ENCODE peak calls at places on chromosomes 16 and 17, in nine cellular contexts. One of them, this sample, is unnamed.

GRCh38 chr16:78792952-78793351 is 693.5 kb downstream of the WWOX start:
- DNase-seq in upper lobe of right lung: no peak
- DNase-seq in neural progenitor cell: no peak
- DNase-seq in lower leg skin: no peak
- DNase-seq in suprapubic skin: no peak
- DNase-seq in GM12878: no peak
- DNase-seq in mucosa of descending colon: no peak
- DNase-seq in fibroblast of pulmonary artery: no peak
- DNase-seq in astrocyte of the spinal cord: no peak
- DNase-seq in this sample: no peak

GRCh38 chr16:56941092-56941491 is 9.2 kb downstream of the HERPUD1 start:
- DNase-seq in upper lobe of right lung: no peak
- DNase-seq in neural progenitor cell: no peak
- DNase-seq in lower leg skin: no peak
- DNase-seq in suprapubic skin: no peak
- DNase-seq in GM12878: no peak
- DNase-seq in mucosa of descending colon: no peak
- DNase-seq in fibroblast of pulmonary artery: no peak
- DNase-seq in astrocyte of the spinal cord: no peak
- DNase-seq in this sample: no peak

GRCh38 chr17:48646183-48647102 is 20.3 kb upstream of the HOXB9 start:
- DNase-seq in upper lobe of right lung: no peak
- DNase-seq in neural progenitor cell: peak
- DNase-seq in lower leg skin: no peak
- DNase-seq in suprapubic skin: no peak
- DNase-seq in GM12878: no peak
- DNase-seq in mucosa of descending colon: peak
- DNase-seq in fibroblast of pulmonary artery: no peak
- DNase-seq in astrocyte of the spinal cord: peak
- DNase-seq in this sample: peak

GRCh38 chr17:2594657-2595085 is 1.2 kb downstream of the PAFAH1B1 start:
- DNase-seq in upper lobe of right lung: no peak
- DNase-seq in neural progenitor cell: no peak
- DNase-seq in lower leg skin: no peak
- DNase-seq in suprapubic skin: no peak
- DNase-seq in GM12878: no peak
- DNase-seq in mucosa of descending colon: no peak
- DNase-seq in fibroblast of pulmonary artery: no peak
- DNase-seq in astrocyte of the spinal cord: no peak
- DNase-seq in this sample: no peak

GRCh38 chr17:40854175-40854814 is 12.7 kb downstream of the KRT12 start:
- DNase-seq in upper lobe of right lung: no peak
- DNase-seq in neural progenitor cell: no peak
- DNase-seq in lower leg skin: no peak
- DNase-seq in suprapubic skin: no peak
- DNase-seq in GM12878: no peak
- DNase-seq in mucosa of descending colon: no peak
- DNase-seq in fibroblast of pulmonary artery: peak
- DNase-seq in astrocyte of the spinal cord: peak
- DNase-seq in this sample: no peak

GRCh38 chr17:35160354-35161201 is 13.0 kb downstream of the UNC45B start:
- DNase-seq in upper lobe of right lung: no peak
- DNase-seq in neural progenitor cell: no peak
- DNase-seq in lower leg skin: no peak
- DNase-seq in suprapubic skin: no peak
- DNase-seq in GM12878: no peak
- DNase-seq in mucosa of descending colon: no peak
- DNase-seq in fibroblast of pulmonary artery: no peak
- DNase-seq in astrocyte of the spinal cord: no peak
- DNase-seq in this sample: no peak

GRCh38 chr16:28534542-28535373 is 4.0 kb downstream of the NUPR1 start:
- DNase-seq in upper lobe of right lung: peak
- DNase-seq in neural progenitor cell: no peak
- DNase-seq in lower leg skin: peak
- DNase-seq in suprapubic skin: peak
- DNase-seq in GM12878: no peak
- DNase-seq in mucosa of descending colon: no peak
- DNase-seq in fibroblast of pulmonary artery: peak
- DNase-seq in astrocyte of the spinal cord: no peak
- DNase-seq in this sample: no peak

GRCh38 chr16:27676807-27677206 is 126.9 kb downstream of the KATNIP start:
- DNase-seq in upper lobe of right lung: no peak
- DNase-seq in neural progenitor cell: no peak
- DNase-seq in lower leg skin: no peak
- DNase-seq in suprapubic skin: no peak
- DNase-seq in GM12878: no peak
- DNase-seq in mucosa of descending colon: no peak
- DNase-seq in fibroblast of pulmonary artery: peak
- DNase-seq in astrocyte of the spinal cord: peak
- DNase-seq in this sample: no peak

GRCh38 chr17:16568541-16569357 is at the start of gene ZNF287:
- DNase-seq in upper lobe of right lung: peak
- DNase-seq in neural progenitor cell: peak
- DNase-seq in lower leg skin: peak
- DNase-seq in suprapubic skin: peak
- DNase-seq in GM12878: peak
- DNase-seq in mucosa of descending colon: peak
- DNase-seq in fibroblast of pulmonary artery: peak
- DNase-seq in astrocyte of the spinal cord: peak
- DNase-seq in this sample: peak

GRCh38 chr17:76184266-76184665 is 43.2 kb upstream of the FOXJ1 start:
- DNase-seq in upper lobe of right lung: no peak
- DNase-seq in neural progenitor cell: no peak
- DNase-seq in lower leg skin: no peak
- DNase-seq in suprapubic skin: no peak
- DNase-seq in GM12878: no peak
- DNase-seq in mucosa of descending colon: no peak
- DNase-seq in fibroblast of pulmonary artery: no peak
- DNase-seq in astrocyte of the spinal cord: no peak
- DNase-seq in this sample: no peak

GRCh38 chr17:18967806-18968744 is 16.1 kb downstream of the SLC5A10 start:
- DNase-seq in upper lobe of right lung: no peak
- DNase-seq in neural progenitor cell: no peak
- DNase-seq in lower leg skin: no peak
- DNase-seq in suprapubic skin: no peak
- DNase-seq in GM12878: no peak
- DNase-seq in mucosa of descending colon: peak
- DNase-seq in fibroblast of pulmonary artery: no peak
- DNase-seq in astrocyte of the spinal cord: no peak
- DNase-seq in this sample: no peak

GRCh38 chr16:87173294-87173883 is 143.8 kb downstream of the C16orf95 start:
- DNase-seq in upper lobe of right lung: no peak
- DNase-seq in neural progenitor cell: no peak
- DNase-seq in lower leg skin: no peak
- DNase-seq in suprapubic skin: no peak
- DNase-seq in GM12878: no peak
- DNase-seq in mucosa of descending colon: no peak
- DNase-seq in fibroblast of pulmonary artery: no peak
- DNase-seq in astrocyte of the spinal cord: no peak
- DNase-seq in this sample: no peak

GRCh38 chr16:67910162-67910561 is 17.1 kb downstream of the PSKH1 start:
- DNase-seq in upper lobe of right lung: no peak
- DNase-seq in neural progenitor cell: no peak
- DNase-seq in lower leg skin: no peak
- DNase-seq in suprapubic skin: no peak
- DNase-seq in GM12878: no peak
- DNase-seq in mucosa of descending colon: no peak
- DNase-seq in fibroblast of pulmonary artery: peak
- DNase-seq in astrocyte of the spinal cord: peak
- DNase-seq in this sample: no peak

GRCh38 chr17:61862105-61862574 is 1.2 kb downstream of the BRIP1 start:
- DNase-seq in upper lobe of right lung: no peak
- DNase-seq in neural progenitor cell: no peak
- DNase-seq in lower leg skin: no peak
- DNase-seq in suprapubic skin: no peak
- DNase-seq in GM12878: no peak
- DNase-seq in mucosa of descending colon: no peak
- DNase-seq in fibroblast of pulmonary artery: peak
- DNase-seq in astrocyte of the spinal cord: peak
- DNase-seq in this sample: no peak

GRCh38 chr17:47717845-47718621 is 15.0 kb upstream of the TBX21 start:
- DNase-seq in upper lobe of right lung: no peak
- DNase-seq in neural progenitor cell: no peak
- DNase-seq in lower leg skin: no peak
- DNase-seq in suprapubic skin: no peak
- DNase-seq in GM12878: no peak
- DNase-seq in mucosa of descending colon: no peak
- DNase-seq in fibroblast of pulmonary artery: no peak
- DNase-seq in astrocyte of the spinal cord: no peak
- DNase-seq in this sample: no peak

GRCh38 chr17:4769628-4770027 is 2.1 kb upstream of the TM4SF5 start:
- DNase-seq in upper lobe of right lung: no peak
- DNase-seq in neural progenitor cell: no peak
- DNase-seq in lower leg skin: no peak
- DNase-seq in suprapubic skin: no peak
- DNase-seq in GM12878: no peak
- DNase-seq in mucosa of descending colon: no peak
- DNase-seq in fibroblast of pulmonary artery: no peak
- DNase-seq in astrocyte of the spinal cord: peak
- DNase-seq in this sample: no peak

GRCh38 chr16:64240586-64240985 is 881.3 kb downstream of the CDH11 start:
- DNase-seq in upper lobe of right lung: no peak
- DNase-seq in neural progenitor cell: no peak
- DNase-seq in lower leg skin: no peak
- DNase-seq in suprapubic skin: no peak
- DNase-seq in GM12878: no peak
- DNase-seq in mucosa of descending colon: no peak
- DNase-seq in fibroblast of pulmonary artery: peak
- DNase-seq in astrocyte of the spinal cord: no peak
- DNase-seq in this sample: no peak

GRCh38 chr17:63925615-63926014 is 6.5 kb downstream of the CD79B start:
- DNase-seq in upper lobe of right lung: no peak
- DNase-seq in neural progenitor cell: no peak
- DNase-seq in lower leg skin: no peak
- DNase-seq in suprapubic skin: no peak
- DNase-seq in GM12878: no peak
- DNase-seq in mucosa of descending colon: no peak
- DNase-seq in fibroblast of pulmonary artery: no peak
- DNase-seq in astrocyte of the spinal cord: no peak
- DNase-seq in this sample: peak

GRCh38 chr16:12971216-12971615 is 69.8 kb downstream of the SHISA9 start:
- DNase-seq in upper lobe of right lung: no peak
- DNase-seq in neural progenitor cell: no peak
- DNase-seq in lower leg skin: no peak
- DNase-seq in suprapubic skin: no peak
- DNase-seq in GM12878: no peak
- DNase-seq in mucosa of descending colon: no peak
- DNase-seq in fibroblast of pulmonary artery: no peak
- DNase-seq in astrocyte of the spinal cord: peak
- DNase-seq in this sample: no peak

GRCh38 chr16:89374393-89374948 is 115.9 kb downstream of the ANKRD11 start:
- DNase-seq in upper lobe of right lung: no peak
- DNase-seq in neural progenitor cell: peak
- DNase-seq in lower leg skin: no peak
- DNase-seq in suprapubic skin: no peak
- DNase-seq in GM12878: no peak
- DNase-seq in mucosa of descending colon: no peak
- DNase-seq in fibroblast of pulmonary artery: no peak
- DNase-seq in astrocyte of the spinal cord: peak
- DNase-seq in this sample: peak

GRCh38 chr16:85284138-85284897 is 172.0 kb upstream of the CIBAR2 start:
- DNase-seq in upper lobe of right lung: no peak
- DNase-seq in neural progenitor cell: peak
- DNase-seq in lower leg skin: no peak
- DNase-seq in suprapubic skin: no peak
- DNase-seq in GM12878: no peak
- DNase-seq in mucosa of descending colon: no peak
- DNase-seq in fibroblast of pulmonary artery: no peak
- DNase-seq in astrocyte of the spinal cord: no peak
- DNase-seq in this sample: peak

GRCh38 chr17:39700148-39700987 is 504 bp downstream of the ERBB2 start:
- DNase-seq in upper lobe of right lung: no peak
- DNase-seq in neural progenitor cell: peak
- DNase-seq in lower leg skin: no peak
- DNase-seq in suprapubic skin: no peak
- DNase-seq in GM12878: no peak
- DNase-seq in mucosa of descending colon: peak
- DNase-seq in fibroblast of pulmonary artery: peak
- DNase-seq in astrocyte of the spinal cord: peak
- DNase-seq in this sample: peak

GRCh38 chr16:83552930-83553329 is 254.8 kb upstream of the HSBP1 start:
- DNase-seq in upper lobe of right lung: no peak
- DNase-seq in neural progenitor cell: no peak
- DNase-seq in lower leg skin: no peak
- DNase-seq in suprapubic skin: no peak
- DNase-seq in GM12878: no peak
- DNase-seq in mucosa of descending colon: no peak
- DNase-seq in fibroblast of pulmonary artery: no peak
- DNase-seq in astrocyte of the spinal cord: no peak
- DNase-seq in this sample: no peak
- H3K4me3 ChIP-seq in upper lobe of right lung: no peak
- H3K4me3 ChIP-seq in neural progenitor cell: no peak
- H3K4me3 ChIP-seq in lower leg skin: no peak
- H3K4me3 ChIP-seq in suprapubic skin: no peak
- H3K4me3 ChIP-seq in GM12878: no peak
- H3K4me3 ChIP-seq in mucosa of descending colon: no peak
- H3K4me3 ChIP-seq in fibroblast of pulmonary artery: no peak
- H3K4me3 ChIP-seq in astrocyte of the spinal cord: no peak
- H3K4me3 ChIP-seq in this sample: no peak

GRCh38 chr17:58337126-58337599 is 8.6 kb upstream of the TSPOAP1 start:
- DNase-seq in upper lobe of right lung: peak
- DNase-seq in neural progenitor cell: no peak
- DNase-seq in lower leg skin: no peak
- DNase-seq in suprapubic skin: peak
- DNase-seq in GM12878: no peak
- DNase-seq in mucosa of descending colon: no peak
- DNase-seq in fibroblast of pulmonary artery: no peak
- DNase-seq in astrocyte of the spinal cord: no peak
- DNase-seq in this sample: peak
- H3K4me3 ChIP-seq in upper lobe of right lung: peak
- H3K4me3 ChIP-seq in neural progenitor cell: no peak
- H3K4me3 ChIP-seq in lower leg skin: no peak
- H3K4me3 ChIP-seq in suprapubic skin: peak
- H3K4me3 ChIP-seq in GM12878: peak
- H3K4me3 ChIP-seq in mucosa of descending colon: no peak
- H3K4me3 ChIP-seq in fibroblast of pulmonary artery: no peak
- H3K4me3 ChIP-seq in astrocyte of the spinal cord: no peak
- H3K4me3 ChIP-seq in this sample: no peak

GRCh38 chr17:77456951-77457548 is 316.3 kb downstream of the SEC14L1 start:
- DNase-seq in upper lobe of right lung: no peak
- DNase-seq in neural progenitor cell: no peak
- DNase-seq in lower leg skin: no peak
- DNase-seq in suprapubic skin: no peak
- DNase-seq in GM12878: no peak
- DNase-seq in mucosa of descending colon: no peak
- DNase-seq in fibroblast of pulmonary artery: no peak
- DNase-seq in astrocyte of the spinal cord: no peak
- DNase-seq in this sample: no peak
- H3K4me3 ChIP-seq in upper lobe of right lung: peak
- H3K4me3 ChIP-seq in neural progenitor cell: no peak
- H3K4me3 ChIP-seq in lower leg skin: no peak
- H3K4me3 ChIP-seq in suprapubic skin: no peak
- H3K4me3 ChIP-seq in GM12878: peak
- H3K4me3 ChIP-seq in mucosa of descending colon: no peak
- H3K4me3 ChIP-seq in fibroblast of pulmonary artery: no peak
- H3K4me3 ChIP-seq in astrocyte of the spinal cord: no peak
- H3K4me3 ChIP-seq in this sample: no peak

DNA sequence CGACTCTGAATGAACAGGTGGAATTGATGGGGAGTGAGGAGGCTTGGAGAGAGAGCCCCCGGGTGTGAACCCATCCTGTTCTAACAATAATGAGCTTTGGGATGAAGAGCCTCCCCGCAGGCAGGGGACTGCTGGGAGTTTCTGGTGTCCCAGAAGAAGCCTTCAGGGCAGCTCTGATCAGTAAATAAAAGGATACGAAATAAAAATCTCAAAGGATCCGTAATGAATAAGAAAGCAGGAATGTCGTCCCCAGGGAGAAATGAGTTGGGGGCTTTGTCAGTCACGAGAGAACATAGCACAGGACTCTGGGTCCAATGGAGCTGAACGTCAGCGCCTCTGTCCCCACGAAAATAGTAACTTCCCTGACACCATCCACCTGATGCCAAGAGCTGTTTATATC is 113.4 kb downstream of the PITPNC1 start:
- DNase-seq in upper lobe of right lung: no peak
- DNase-seq in neural progenitor cell: peak
- DNase-seq in lower leg skin: peak
- DNase-seq in suprapubic skin: no peak
- DNase-seq in GM12878: no peak
- DNase-seq in mucosa of descending colon: no peak
- DNase-seq in fibroblast of pulmonary artery: no peak
- DNase-seq in astrocyte of the spinal cord: no peak
- DNase-seq in this sample: peak
- H3K4me3 ChIP-seq in upper lobe of right lung: peak
- H3K4me3 ChIP-seq in neural progenitor cell: no peak
- H3K4me3 ChIP-seq in lower leg skin: no peak
- H3K4me3 ChIP-seq in suprapubic skin: peak
- H3K4me3 ChIP-seq in GM12878: no peak
- H3K4me3 ChIP-seq in mucosa of descending colon: no peak
- H3K4me3 ChIP-seq in fibroblast of pulmonary artery: peak
- H3K4me3 ChIP-seq in astrocyte of the spinal cord: peak
- H3K4me3 ChIP-seq in this sample: no peak

This sample was measured in H7.